ENCODE peak calls at places on chromosomes 1 and 21, in four cellular contexts. H is GM12878, D is SK-N-SH, X is K562. M is an unnamed sample.

GRCh38 chr1:71861022-71861421 is 421.3 kb downstream of the NEGR1 start:
- DNase-seq in X (no peak), H (no peak), D (no peak), M (no peak)

GRCh38 chr1:50968021-50968883 is 1.8 kb upstream of the CDKN2C start:
- DNase-seq in X (peak; percentile 96), H (no peak), D (peak; percentile 96), M (peak; percentile 67)

GRCh38 chr1:240312872-240313271 is 221.2 kb downstream of the FMN2 start:
- DNase-seq in H (no peak), X (no peak), D (no peak), M (no peak)

GRCh38 chr1:68231627-68232303 is 558 bp downstream of the WLS start:
- DNase-seq in H (no peak), D (peak; percentile 73), X (no peak), M (no peak)

GRCh38 chr1:30354410-30354809 is 369.0 kb downstream of the MATN1 start:
- DNase-seq in X (no peak), H (no peak), D (no peak), M (no peak)

GRCh38 chr1:19208710-19209438 is 1.2 kb downstream of the UBR4 start:
- DNase-seq in D (no peak), X (no peak), H (no peak), M (no peak)

GRCh38 chr21:33849839-33850238 is 65.8 kb downstream of the ATP5PO start:
- DNase-seq in D (no peak), H (no peak), X (no peak), M (no peak)

GRCh38 chr1:95742591-95743089 is 508.6 kb downstream of the RWDD3 start:
- DNase-seq in X (no peak), D (no peak), H (no peak), M (peak; percentile 16)

GRCh38 chr1:48077860-48078259 is 80.7 kb upstream of the TRABD2B start:
- DNase-seq in H (no peak), X (no peak), D (no peak), M (no peak)

GRCh38 chr1:224851210-224851849 is 78.1 kb upstream of the DNAH14 start:
- DNase-seq in D (peak; percentile 45), X (peak; percentile 46), H (peak; percentile 41), M (peak; percentile 35)

GRCh38 chr1:107162745-107163144 is 21.9 kb downstream of the NTNG1 start:
- DNase-seq in X (no peak), H (no peak), D (no peak), M (no peak)
- TF ChIP-seq JUND in X (no peak), H (no peak), D (no peak), M (no peak)

GRCh38 chr1:33169290-33170055 is 12.4 kb downstream of the TRIM62 start:
- DNase-seq in D (no peak), X (no peak), H (no peak), M (no peak)

GRCh38 chr1:33171993-33172813 is 9.6 kb downstream of the TRIM62 start:
- DNase-seq in H (no peak), D (no peak), X (no peak), M (no peak)

GRCh38 chr1:33173091-33173490 is 8.8 kb downstream of the TRIM62 start:
- DNase-seq in H (no peak), X (no peak), D (no peak), M (no peak)

GRCh38 chr1:33168556-33169289 is 13.1 kb downstream of the TRIM62 start:
- DNase-seq in X (no peak), D (no peak), H (no peak), M (no peak)

GRCh38 chr1:33170351-33171274 is 11.2 kb downstream of the TRIM62 start:
- DNase-seq in D (no peak), H (no peak), X (no peak), M (no peak)
- TF ChIP-seq SIN3A in D (no peak), H (no peak), X (no peak), M (no peak)

DNA sequence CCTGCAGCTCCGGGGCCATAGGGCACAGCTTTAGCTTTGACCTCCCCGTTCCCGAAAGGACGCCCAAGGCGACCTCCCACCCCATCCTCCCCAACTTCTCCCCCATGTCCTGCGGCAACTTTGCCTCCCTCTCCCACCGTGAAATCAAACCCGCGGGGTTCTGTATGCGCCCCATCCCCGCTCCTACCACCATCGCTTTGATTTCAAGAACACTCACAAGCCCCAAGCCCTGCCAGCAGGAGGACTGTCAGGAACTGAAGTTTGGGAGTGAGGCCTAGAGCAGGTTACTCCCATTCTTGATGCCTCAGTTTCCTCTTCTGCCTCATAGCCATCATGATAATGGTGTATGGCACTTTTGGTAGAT is 2.3 kb downstream of the PTPRU start:
- DNase-seq in X (no peak), H (no peak), D (no peak), M (no peak)
- H3K79me2 ChIP-seq in X (no peaks in the 10 kb centered on the region), H (no peaks in the 10 kb centered on the region), D (no peaks in the 10 kb centered on the region), M (peaks cover 17% of the 10 kb centered on the region)

GRCh38 chr1:167082511-167083027 is 7.6 kb downstream of the GPA33 start:
- DNase-seq in H (no peak), X (no peak), D (no peak), M (peak; percentile 39)
- TF ChIP-seq JUND in H (no peak), X (no peak), D (no peak), M (peak; percentile 32)

GRCh38 chr1:67060811-67061218 is 6.9 kb upstream of the SLC35D1 start:
- DNase-seq in D (no peak), X (no peak), H (no peak), M (peak; percentile 68)
- TF ChIP-seq SIN3A in D (peak; percentile 64), X (no peak), H (no peak), M (no peak)

GRCh38 chr21:31482460-31482859 is 138.4 kb upstream of the TIAM1 start:
- DNase-seq in D (no peak), X (no peak), H (no peak), M (no peak)

GRCh38 chr21:31479714-31480113 is 135.7 kb upstream of the TIAM1 start:
- DNase-seq in D (no peak), H (no peak), X (no peak), M (no peak)

GRCh38 chr21:31476551-31477120 is 132.6 kb upstream of the TIAM1 start:
- DNase-seq in H (no peak), X (no peak), D (no peak), M (no peak)

GRCh38 chr21:31479222-31479621 is 135.2 kb upstream of the TIAM1 start:
- DNase-seq in D (no peak), X (no peak), H (no peak), M (no peak)

GRCh38 chr21:31480228-31480627 is 136.2 kb upstream of the TIAM1 start:
- DNase-seq in H (no peak), D (no peak), X (no peak), M (no peak)
- H3K79me2 ChIP-seq in H (no peaks in the 10 kb centered on the region), D (no peaks in the 10 kb centered on the region), X (no peaks in the 10 kb centered on the region), M (no peaks in the 10 kb centered on the region)

GRCh38 chr1:192516776-192517297 is 58.7 kb upstream of the RGS1 start:
- DNase-seq in D (no peak), X (no peak), H (peak; percentile 99), M (no peak)
- TF ChIP-seq JUND in D (no peak), X (no peak), H (peak; percentile 83), M (no peak)

DNA sequence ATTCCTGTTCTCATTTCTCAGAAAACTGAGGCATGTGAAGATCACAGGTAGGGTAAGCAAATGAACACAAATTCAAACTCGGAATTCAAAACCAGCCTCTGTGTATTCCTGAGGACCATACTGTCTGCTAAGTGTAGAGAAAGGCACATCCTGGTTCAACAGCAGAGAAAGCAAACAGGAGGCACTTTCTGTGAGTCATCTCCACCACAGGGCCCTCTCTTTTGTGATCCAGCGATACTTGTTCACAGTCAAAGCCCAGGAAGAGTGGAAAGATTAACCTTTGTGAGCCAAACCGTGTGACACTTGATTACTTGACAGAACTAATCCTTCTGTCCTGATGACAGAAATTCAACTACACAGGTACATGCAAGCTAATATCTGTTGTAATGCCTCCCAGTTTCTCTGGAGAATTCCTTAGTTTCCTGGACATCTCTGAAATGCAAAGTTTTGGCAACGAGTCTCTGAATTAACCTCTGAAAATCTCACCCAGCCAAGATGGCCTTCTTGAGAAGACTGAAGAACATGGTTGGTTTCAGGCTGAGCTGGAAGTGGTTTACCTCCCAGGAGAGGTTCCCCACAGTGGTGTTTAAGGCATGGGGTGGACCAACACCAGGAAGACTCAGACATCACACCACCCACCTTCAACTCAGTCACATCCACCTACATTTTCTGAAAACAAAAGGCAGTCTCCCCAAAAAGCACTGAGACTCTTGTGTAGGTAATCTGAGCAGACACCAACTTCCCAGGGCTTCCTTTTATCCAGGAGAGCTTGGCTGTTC is 98.2 kb upstream of the ERG start:
- DNase-seq in D (no peak), H (no peak), X (no peak), M (no peak)
- TF ChIP-seq SIN3A in D (no peak), H (no peak), X (no peak), M (no peak)

M was measured in HCT116.